ENCODE peak calls at places on chromosomes 7 and 10, in seven cellular contexts. V is neural progenitor cell, P is lower lobe of right lung, H is uterus, M is MM.1S, A is Peyer's patch, C is spleen. U is an unnamed sample.

GRCh38 chr7:117014673-117015133 is 61.4 kb downstream of the ST7 start:
- DNase-seq in H (peak), A (peak), C (peak), P (peak), M (no peak), V (peak), U (peak)

GRCh38 chr7:73353243-73353642 is 25.3 kb downstream of the FKBP6 start:
- DNase-seq in C (no peak), M (no peak), H (no peak), P (no peak), A (no peak), V (no peak), U (no peak)

GRCh38 chr10:119198438-119198837 is 8.9 kb upstream of the GRK5 start:
- DNase-seq in V (peak), C (no peak), H (no peak), P (no peak), A (no peak), M (peak), U (no peak)

GRCh38 chr7:105890290-105890997 is 14.0 kb upstream of the ATXN7L1 start:
- DNase-seq in V (no peak), H (no peak), C (peak), A (no peak), P (no peak), M (peak), U (no peak)

GRCh38 chr10:72254891-72255568 is 18.7 kb upstream of the DDIT4 start:
- DNase-seq in P (peak), M (peak), C (peak), H (peak), V (peak), A (peak), U (no peak)

GRCh38 chr10:7755103-7755502 is 32.7 kb downstream of the KIN start:
- DNase-seq in C (no peak), M (no peak), P (no peak), V (no peak), A (no peak), H (no peak), U (no peak)

GRCh38 chr7:76220185-76221057 is 18.7 kb downstream of the SRRM3 start:
- DNase-seq in M (no peak), H (no peak), V (peak), A (no peak), P (no peak), C (no peak), U (no peak)

GRCh38 chr10:129768437-129769355 is 195.4 kb downstream of the EBF3 start:
- DNase-seq in A (no peak), P (peak), M (no peak), C (peak), H (no peak), V (peak), U (no peak)

GRCh38 chr7:94050046-94050445 is 45.9 kb upstream of the BET1 start:
- DNase-seq in M (peak), P (peak), C (peak), H (no peak), A (peak), V (no peak), U (no peak)

GRCh38 chr7:88377421-88377820 is 70.7 kb upstream of the STEAP4 start:
- DNase-seq in C (no peak), H (no peak), M (no peak), P (no peak), V (peak), A (no peak), U (no peak)

GRCh38 chr10:53909791-53910190 is 891.2 kb downstream of the PCDH15 start:
- DNase-seq in P (no peak), V (peak), M (no peak), C (no peak), H (no peak), A (no peak), U (no peak)

GRCh38 chr7:76008156-76008687 is 13.8 kb upstream of the TMEM120A start:
- DNase-seq in H (no peak), M (no peak), A (no peak), C (no peak), P (peak), V (no peak), U (no peak)

GRCh38 chr10:89078729-89079672 is 88.4 kb downstream of the FAS start:
- DNase-seq in P (no peak), M (no peak), A (no peak), V (no peak), H (no peak), C (no peak), U (no peak)

GRCh38 chr7:55893940-55894339 is 6.7 kb downstream of the ZNF713 start:
- DNase-seq in P (no peak), A (no peak), C (no peak), M (no peak), H (no peak), V (no peak), U (no peak)

GRCh38 chr7:151716339-151716722 is 160.6 kb downstream of the PRKAG2 start:
- DNase-seq in P (peak), H (no peak), C (no peak), M (no peak), A (no peak), V (no peak), U (no peak)

GRCh38 chr7:151711435-151711872 is 165.5 kb downstream of the PRKAG2 start:
- DNase-seq in A (no peak), P (no peak), C (no peak), H (no peak), V (no peak), M (no peak), U (no peak)

GRCh38 chr7:151715661-151716338 is 161.1 kb downstream of the PRKAG2 start:
- DNase-seq in V (no peak), M (no peak), C (no peak), H (no peak), A (no peak), P (peak), U (no peak)

GRCh38 chr7:151711906-151712771 is 164.8 kb downstream of the PRKAG2 start:
- DNase-seq in A (no peak), H (no peak), C (no peak), P (peak), M (no peak), V (no peak), U (no peak)

DNA sequence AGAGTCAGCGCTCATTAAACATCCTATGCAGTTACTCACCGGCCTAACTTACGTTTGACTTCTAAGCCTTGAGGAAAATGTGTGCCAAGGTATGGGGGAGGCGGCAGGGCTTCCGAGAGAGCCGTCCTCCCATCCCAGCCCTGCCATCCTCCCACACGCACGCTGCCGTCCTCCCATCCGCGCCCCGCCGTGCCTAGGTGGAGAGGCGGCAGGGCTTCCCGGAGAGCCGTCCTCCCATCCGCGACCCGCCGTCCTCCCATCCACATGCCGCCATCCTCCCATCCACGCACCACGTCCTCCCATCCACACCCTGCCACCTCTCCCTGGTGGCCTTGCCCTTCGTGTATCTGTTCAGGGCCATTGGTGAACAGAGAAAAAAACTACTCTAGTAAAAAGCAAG is 162.7 kb downstream of the PRKAG2 start:
- DNase-seq in A (no peak), P (peak), M (no peak), H (no peak), V (no peak), C (no peak), U (no peak)
- H3K4me3 ChIP-seq in A (no peak), P (no peak), M (no peak), H (no peak), V (no peak), C (no peak), U (no peak)

GRCh38 chr7:36207451-36208291 is 54.6 kb downstream of the EEPD1 start:
- DNase-seq in C (peak), A (no peak), M (no peak), V (no peak), H (no peak), P (peak), U (no peak)
- TF ChIP-seq CTCF in C (no peak), A (no peak), M (no peak), V (no peak), H (no peak), P (peak), U (no peak)

DNA sequence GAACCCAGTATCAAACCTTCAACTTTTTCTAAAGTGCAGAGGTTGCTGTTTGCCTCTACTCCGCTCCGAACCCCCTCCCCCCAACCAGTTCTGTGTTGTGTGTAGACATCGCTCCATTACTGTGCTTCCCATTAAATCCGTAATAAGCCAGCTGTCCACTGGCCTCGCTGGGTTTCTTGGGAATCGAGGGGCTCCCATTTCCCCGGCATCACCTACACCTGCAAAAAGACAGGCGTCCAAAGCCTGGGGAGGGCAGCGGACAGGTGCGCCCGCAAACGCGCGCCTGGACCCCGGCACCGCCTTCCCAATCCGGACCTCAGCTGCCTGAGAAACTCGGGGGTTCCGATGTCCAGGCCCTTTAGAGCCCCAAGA is 631 bp downstream of the RTKN2 start:
- DNase-seq in V (no peak), P (peak), M (peak), A (no peak), C (no peak), H (no peak), U (no peak)
- H3K4me3 ChIP-seq in V (peak), P (peak), M (peak), A (peak), C (peak), H (peak), U (peak)

GRCh38 chr10:5888843-5889623 is 660 bp downstream of the ANKRD16 start:
- DNase-seq in H (no peak), C (peak), A (peak), P (peak), V (peak), M (peak), U (no peak)
- TF ChIP-seq CTCF in H (no peak), C (no peak), A (no peak), P (no peak), V (peak), M (no peak), U (no peak)

GRCh38 chr10:125289461-125289860 is 129.1 kb upstream of the CTBP2 start:
- DNase-seq in A (no peak), V (no peak), P (no peak), C (no peak), M (no peak), H (no peak), U (no peak)
- H3K4me3 ChIP-seq in A (no peak), V (no peak), P (no peak), C (no peak), M (no peak), H (no peak), U (no peak)

DNA sequence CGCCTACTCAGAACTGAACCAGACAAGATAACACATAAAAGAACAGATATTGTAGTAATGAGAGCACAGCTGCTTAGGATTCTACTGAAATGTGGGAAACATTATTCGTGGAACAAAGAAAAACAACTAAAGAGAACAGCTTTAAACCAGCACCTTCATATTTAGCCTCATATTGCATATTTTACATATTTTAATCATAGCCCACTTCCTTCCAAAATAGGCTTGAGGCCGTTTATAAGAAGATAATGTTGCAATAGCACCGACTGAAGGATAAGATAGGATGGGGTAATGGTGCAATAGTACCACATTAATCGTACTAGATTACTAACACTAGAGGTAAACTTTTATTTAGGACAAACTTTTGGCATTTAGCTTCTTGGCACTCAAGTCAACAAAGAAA is 71.3 kb downstream of the KCND2 start:
- DNase-seq in M (no peak), C (no peak), V (no peak), A (no peak), H (no peak), P (no peak), U (no peak)
- TF ChIP-seq CTCF in M (no peak), C (no peak), V (no peak), A (no peak), H (no peak), P (no peak), U (no peak)

DNA sequence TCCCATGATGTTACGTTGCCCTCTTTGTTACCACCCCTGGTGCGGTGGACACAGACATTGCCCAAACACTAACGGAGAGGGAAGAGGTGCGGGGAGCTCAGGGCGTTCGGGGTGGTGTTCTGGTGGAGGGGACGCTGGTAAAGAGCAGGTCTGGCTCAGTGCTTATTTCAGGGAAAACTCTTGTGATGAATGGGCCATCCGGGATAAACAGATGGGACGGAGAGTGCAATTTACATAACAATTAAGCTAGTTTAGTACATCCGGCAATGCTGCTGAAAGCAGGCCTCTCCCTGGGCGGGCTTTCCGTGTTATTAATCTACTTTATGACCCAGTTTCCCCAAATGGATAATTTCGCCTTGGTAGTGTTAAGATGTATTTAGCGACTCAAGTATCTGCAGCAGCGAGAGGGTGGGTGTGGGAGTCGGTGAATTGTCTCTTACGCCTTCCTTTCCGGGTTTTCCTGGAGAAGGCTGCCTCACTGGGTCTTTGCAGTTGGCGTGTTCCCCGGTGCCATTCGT is 25.1 kb downstream of the FOXK1 start:
- DNase-seq in H (peak), M (no peak), P (no peak), A (no peak), V (peak), C (no peak), U (no peak)
- H3K4me3 ChIP-seq in H (peak), M (no peak), P (peak), A (no peak), V (peak), C (no peak), U (no peak)

DNA sequence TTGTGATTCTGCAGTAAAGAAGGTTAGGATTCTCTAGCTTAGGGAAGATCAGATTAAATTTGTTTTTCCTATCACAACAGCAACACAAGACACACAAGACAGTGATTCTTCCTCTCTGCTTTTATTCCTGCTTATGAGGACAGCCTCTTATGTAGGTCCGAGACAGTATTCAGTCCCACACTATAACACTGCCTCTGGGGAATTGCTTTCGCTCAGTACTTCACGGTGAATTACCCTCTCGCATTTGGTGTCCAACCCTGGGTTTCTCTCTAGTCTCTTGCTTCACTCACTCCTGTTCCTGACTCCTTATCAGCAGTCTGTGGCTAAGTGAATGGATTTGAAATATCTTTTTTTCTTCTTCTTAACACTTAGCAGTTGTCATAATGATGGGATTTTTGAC is 1.7 kb downstream of the HIF1AN start:
- DNase-seq in V (no peak), M (no peak), P (no peak), H (no peak), C (no peak), A (no peak), U (no peak)
- TF ChIP-seq CTCF in V (no peak), M (no peak), P (no peak), H (no peak), C (no peak), A (no peak), U (no peak)

GRCh38 chr7:100720645-100721504 is 607 bp downstream of the EPO start:
- DNase-seq in H (no peak), P (no peak), V (peak), A (no peak), M (no peak), C (no peak), U (no peak)

GRCh38 chr7:100722480-100723212 is 2.4 kb downstream of the EPO start:
- DNase-seq in V (no peak), M (no peak), H (no peak), A (no peak), C (no peak), P (no peak), U (no peak)

GRCh38 chr7:100719523-100720319 is 547 bp upstream of the EPO start:
- DNase-seq in C (no peak), H (peak), P (no peak), A (no peak), M (no peak), V (no peak), U (no peak)

GRCh38 chr7:100721505-100721812 is 1.2 kb downstream of the EPO start:
- DNase-seq in V (no peak), C (no peak), M (no peak), P (no peak), A (no peak), H (no peak), U (no peak)

GRCh38 chr7:100720320-100720644 is at the start of gene EPO:
- DNase-seq in H (no peak), V (peak), P (no peak), C (no peak), M (no peak), A (no peak), U (no peak)
- H3K4me3 ChIP-seq in H (peak), V (peak), P (no peak), C (no peak), M (no peak), A (peak), U (no peak)

U was measured in GM12864.